ENCODE peak calls at places on chromosomes 13 and 19, in six cellular contexts. L is upper lobe of left lung, E is uterus, R is transverse colon, I is endothelial cell of umbilical vein, B is K562. H is an unnamed sample.

GRCh38 chr19:41328157-41328817 is 18.3 kb downstream of the CCDC97 start:
- DNase-seq in I (peak), E (no peak), B (no peak), R (no peak), L (no peak), H (no peak)

GRCh38 chr13:100673831-100674362 is 698 bp downstream of the TMTC4 start:
- DNase-seq in E (peak), L (peak), B (peak), R (peak), I (peak), H (no peak)

GRCh38 chr19:10193666-10194499 is 870 bp downstream of the DNMT1 start:
- DNase-seq in B (peak), I (peak), L (no peak), R (peak), E (no peak), H (peak)

GRCh38 chr19:30450101-30450500 is 77.9 kb downstream of the ZNF536 start:
- DNase-seq in E (peak), L (no peak), I (no peak), B (no peak), R (peak), H (peak)

GRCh38 chr19:52722062-52723005 is 12.5 kb downstream of the ZNF611 start:
- DNase-seq in E (no peak), I (peak), R (no peak), L (no peak), B (no peak), H (no peak)

GRCh38 chr19:5828661-5829566 is 10.6 kb downstream of the FUT6 start:
- DNase-seq in R (peak), E (peak), L (peak), I (peak), B (peak), H (no peak)

GRCh38 chr13:99439850-99440604 is 61.2 kb upstream of the TM9SF2 start:
- DNase-seq in R (no peak), I (no peak), B (no peak), E (no peak), L (no peak), H (no peak)

GRCh38 chr19:49442793-49443365 is 1.6 kb upstream of the SLC17A7 start:
- DNase-seq in R (peak), L (peak), I (peak), B (peak), E (peak), H (peak)

GRCh38 chr19:6489278-6490061 is 7.9 kb upstream of the DENND1C start:
- DNase-seq in I (no peak), R (no peak), B (no peak), L (no peak), E (no peak), H (no peak)

GRCh38 chr13:99442273-99442895 is 58.9 kb upstream of the TM9SF2 start:
- DNase-seq in R (peak), I (peak), L (no peak), B (peak), E (no peak), H (no peak)

GRCh38 chr13:69755101-69755500 is 352.5 kb upstream of the ATXN8OS start:
- DNase-seq in R (no peak), E (no peak), B (no peak), L (no peak), I (no peak), H (no peak)

GRCh38 chr13:98541701-98542203 is 35.2 kb downstream of the STK24 start:
- DNase-seq in L (no peak), E (no peak), I (peak), R (no peak), B (no peak), H (no peak)

GRCh38 chr19:1054102-1055027 is 12.6 kb upstream of the ARHGAP45 start:
- DNase-seq in B (no peak), L (peak), I (no peak), E (no peak), R (no peak), H (no peak)

GRCh38 chr13:33318037-33318436 is 32.5 kb upstream of the STARD13 start:
- DNase-seq in L (no peak), R (no peak), I (no peak), B (no peak), E (no peak), H (no peak)

GRCh38 chr19:14147797-14148605 is 11.6 kb upstream of the ASF1B start:
- DNase-seq in L (peak), I (peak), E (peak), R (peak), B (peak), H (peak)

GRCh38 chr13:23428183-23428528 is 5.3 kb downstream of the SACS start:
- DNase-seq in L (no peak), E (no peak), B (no peak), R (no peak), I (peak), H (no peak)

GRCh38 chr19:9075064-9075964 is 11.5 kb upstream of the OR1M1 start:
- DNase-seq in L (peak), E (peak), R (peak), I (peak), B (peak), H (no peak)

GRCh38 chr13:46478641-46479040 is 74.3 kb upstream of the LRCH1 start:
- DNase-seq in E (no peak), B (no peak), R (no peak), I (no peak), L (no peak), H (no peak)

GRCh38 chr13:109955598-109955997 is 169.2 kb upstream of the IRS2 start:
- DNase-seq in L (no peak), R (no peak), B (no peak), E (no peak), I (no peak), H (no peak)

GRCh38 chr13:36030670-36031331 is 100.4 kb downstream of the DCLK1 start:
- DNase-seq in B (no peak), L (no peak), R (no peak), I (peak), E (peak), H (no peak)

GRCh38 chr13:113445791-113446487 is 7.3 kb downstream of the ADPRHL1 start:
- DNase-seq in I (no peak), R (no peak), E (no peak), B (no peak), L (peak), H (peak)

GRCh38 chr13:99220199-99220931 is 19.7 kb downstream of the UBAC2 start:
- DNase-seq in I (no peak), R (no peak), L (no peak), B (no peak), E (no peak), H (no peak)

GRCh38 chr13:112814905-112815585 is 125.2 kb downstream of the ATP11A start:
- DNase-seq in B (no peak), L (no peak), I (peak), R (no peak), E (no peak), H (no peak)

GRCh38 chr19:13639342-13639929 is 124.9 kb upstream of the MRI1 start:
- DNase-seq in L (no peak), I (no peak), B (no peak), E (no peak), R (no peak), H (no peak)

GRCh38 chr19:58330458-58330857 is 3.7 kb downstream of the ZSCAN22 start:
- DNase-seq in E (no peak), I (peak), R (no peak), L (no peak), B (peak), H (no peak)

DNA sequence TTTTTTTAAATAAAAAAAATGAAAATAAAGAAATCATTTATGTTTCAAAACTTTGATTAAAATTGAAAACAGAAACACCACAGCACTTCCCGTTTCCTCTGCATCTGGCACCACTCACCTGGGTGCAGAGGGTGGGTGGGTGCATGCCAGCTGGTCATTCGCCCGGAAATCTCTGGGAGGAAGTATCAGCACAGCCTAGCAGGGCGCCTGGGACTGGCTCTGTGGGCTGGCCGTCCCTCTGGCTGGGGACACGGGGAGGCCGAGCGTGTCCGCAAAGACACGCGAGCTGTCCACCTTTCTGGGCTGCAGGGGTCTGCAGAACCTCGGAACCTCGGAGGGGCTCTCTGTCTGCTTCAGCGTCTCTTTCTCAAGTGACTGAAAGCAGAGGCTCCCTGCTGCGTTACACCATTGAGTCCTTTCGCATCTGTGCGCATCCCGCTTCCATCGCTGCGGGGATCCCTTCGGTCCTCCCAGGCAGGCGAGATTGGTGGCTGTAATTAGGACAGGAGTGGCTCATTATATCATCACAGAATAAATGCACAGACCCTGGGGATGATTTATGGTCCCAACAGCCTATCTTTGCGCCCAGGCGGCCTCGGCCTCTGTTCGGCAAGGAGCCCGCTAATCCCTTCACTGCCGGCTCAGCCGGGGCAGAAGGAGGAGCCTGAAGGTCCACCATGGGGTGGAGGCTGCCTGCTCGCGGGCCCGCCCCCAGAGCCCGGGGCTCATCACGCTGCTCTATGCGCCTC is 17.2 kb downstream of the CRTC1 start:
- DNase-seq in L (peak), B (peak), R (peak), I (peak), E (peak), H (peak)
- H3K4me3 ChIP-seq in L (peak), B (peak), R (peak), I (peak), E (peak), H (no peak)

DNA sequence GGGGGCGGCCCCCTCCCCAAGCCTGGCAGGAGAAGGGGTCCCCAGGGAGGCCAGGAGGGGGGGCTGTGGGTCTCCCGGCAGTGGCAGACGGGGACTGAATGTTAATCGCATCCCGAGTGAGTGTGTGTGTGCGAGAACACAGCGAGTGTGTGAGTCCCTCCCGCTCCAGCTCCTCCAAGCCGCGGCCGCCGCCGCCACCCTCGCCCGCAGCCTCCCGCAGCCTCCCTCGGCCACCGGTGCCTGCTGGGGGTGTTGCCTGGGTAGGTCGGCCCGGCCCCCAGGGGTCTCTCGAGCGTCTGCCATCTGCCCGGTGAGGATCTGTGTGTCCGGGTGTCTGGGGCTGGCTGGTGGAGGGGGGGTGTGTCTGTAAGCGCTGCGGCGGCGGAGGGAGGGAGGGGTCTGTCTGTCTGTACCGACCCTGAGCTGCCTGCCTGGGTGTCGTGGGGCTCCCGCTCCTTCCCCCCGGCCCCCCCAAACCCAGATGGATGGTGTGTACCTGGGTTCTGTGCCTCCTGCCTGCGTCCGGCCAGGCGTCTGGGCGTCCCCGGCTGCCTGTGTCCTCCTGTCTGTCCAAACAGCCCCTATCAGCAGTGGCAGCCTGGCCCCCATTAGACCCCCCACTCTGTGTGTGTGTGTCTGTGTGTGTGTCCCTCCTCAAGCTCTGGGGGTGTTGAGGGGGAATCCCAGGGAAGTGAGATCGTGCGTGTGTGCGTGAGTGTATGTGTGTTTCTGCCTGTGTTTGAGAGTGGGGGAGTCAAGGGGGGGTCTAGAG is at the start of gene GRIN2D:
- DNase-seq in L (peak), E (no peak), B (peak), I (peak), R (peak), H (no peak)
- TF ChIP-seq POLR2A in L (no peak), E (no peak), B (no peak), I (no peak), R (no peak), H (no peak)

GRCh38 chr13:27796544-27797227 is 4.4 kb downstream of the GSX1 start:
- DNase-seq in B (no peak), I (no peak), R (no peak), L (no peak), E (no peak), H (no peak)
- H3K4me3 ChIP-seq in B (no peak), I (no peak), R (no peak), L (no peak), E (no peak), H (no peak)

DNA sequence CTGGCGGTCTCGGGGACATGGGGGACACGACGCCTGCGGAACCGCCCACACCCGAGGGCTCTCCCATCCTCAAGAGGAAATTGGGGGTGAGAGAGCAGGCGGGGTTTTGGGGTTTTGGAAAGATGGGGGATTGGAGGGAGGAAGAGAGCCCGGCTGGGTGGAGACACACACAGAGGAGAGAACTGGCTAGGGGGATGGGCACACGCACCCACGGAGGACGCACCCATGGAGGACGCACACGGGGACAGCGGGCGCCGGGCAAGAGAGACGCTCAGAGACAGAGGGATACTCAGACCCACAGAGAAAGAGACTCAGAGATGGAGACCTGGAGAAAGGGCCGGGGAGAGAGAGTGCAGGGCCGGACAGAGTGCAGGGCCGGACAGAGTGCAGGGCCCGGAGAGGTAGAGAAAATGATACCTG is 52.1 kb downstream of the MAP4K1 start:
- DNase-seq in I (no peak), B (no peak), L (no peak), E (no peak), R (no peak), H (no peak)
- TF ChIP-seq POLR2A in I (no peak), B (no peak), L (no peak), E (no peak), R (no peak), H (no peak)

GRCh38 chr19:43777163-43777700 is 3.5 kb downstream of the KCNN4 start:
- DNase-seq in I (no peak), R (no peak), B (no peak), E (no peak), L (no peak), H (no peak)

GRCh38 chr19:43776285-43776684 is 4.5 kb downstream of the KCNN4 start:
- DNase-seq in E (no peak), B (peak), R (no peak), I (no peak), L (no peak), H (no peak)

GRCh38 chr19:43773725-43774102 is 7.1 kb downstream of the KCNN4 start:
- DNase-seq in I (no peak), B (peak), E (no peak), R (no peak), L (no peak), H (no peak)

GRCh38 chr19:43775299-43775890 is 5.4 kb downstream of the KCNN4 start:
- DNase-seq in L (no peak), R (no peak), E (no peak), B (no peak), I (no peak), H (no peak)

DNA sequence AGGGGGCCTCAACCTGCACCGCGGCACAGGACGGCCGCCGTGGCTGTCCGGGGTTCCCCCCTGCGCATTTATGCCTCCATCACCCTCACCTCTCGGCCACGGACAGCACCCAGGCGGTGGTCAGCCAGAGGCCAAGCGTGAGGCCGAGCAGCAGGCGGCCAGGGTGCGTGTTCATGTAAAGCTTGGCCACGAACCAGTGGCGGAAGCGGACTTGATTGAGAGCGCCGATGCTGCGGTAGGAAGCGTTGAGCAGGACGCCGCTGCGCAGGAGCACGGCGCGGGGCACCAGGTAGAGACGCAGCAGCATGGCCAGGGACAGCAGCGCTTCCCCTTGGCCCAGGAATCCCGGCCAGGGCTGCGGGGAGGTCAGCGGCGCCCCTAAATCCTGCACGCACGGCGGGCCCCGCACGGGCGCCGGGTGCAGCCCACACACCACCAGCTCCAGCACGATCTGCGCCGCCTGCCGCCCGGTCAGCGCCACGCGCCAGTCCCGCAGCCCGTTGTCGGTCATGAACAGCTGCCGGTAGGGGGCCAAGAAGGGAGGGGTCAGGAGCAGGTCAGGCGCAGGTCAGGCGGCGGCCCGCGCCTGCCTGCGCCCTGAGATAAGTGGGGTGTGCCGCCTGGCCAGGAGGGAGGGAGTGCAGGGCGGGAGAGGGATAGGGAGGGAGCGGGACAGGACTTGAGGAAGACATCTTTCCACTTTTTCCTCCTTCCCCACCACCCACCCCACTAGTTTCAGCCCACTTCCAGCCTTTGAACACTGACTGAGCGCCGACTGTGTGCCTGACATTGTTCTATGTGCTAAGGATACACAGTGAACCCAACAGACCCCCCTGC is 6.5 kb downstream of the KCNN4 start:
- DNase-seq in L (peak), I (peak), E (peak), B (peak), R (peak), H (no peak)
- H3K4me3 ChIP-seq in L (no peak), I (no peak), E (peak), B (peak), R (peak), H (no peak)

GRCh38 chr13:111153279-111153976 is 38.3 kb downstream of the ARHGEF7 start:
- DNase-seq in I (peak), R (peak), L (peak), E (peak), B (peak), H (peak)
- TF ChIP-seq POLR2A in I (peak), R (peak), L (peak), E (peak), B (peak), H (peak)